ENCODE peak calls at places on chromosomes 7 and 10, in five cellular contexts. D is lung, Y is HFFc6, S is cardiac muscle cell, E is cardiac fibroblast. J is an unnamed sample.

GRCh38 chr10:25604591-25604990 is 329.4 kb upstream of the MYO3A start:
- DNase-seq in S (no peak), Y (no peak), D (no peak), E (no peak), J (no peak)

GRCh38 chr7:86643478-86644281 is at the start of gene GRM3:
- DNase-seq in S (peak), E (no peak), D (no peak), Y (no peak), J (peak)

GRCh38 chr10:48331436-48331835 is 25.0 kb downstream of the MAPK8 start:
- DNase-seq in D (no peak), S (no peak), Y (no peak), E (no peak), J (no peak)

GRCh38 chr7:31061185-31061584 is 9.1 kb downstream of the ADCYAP1R1 start:
- DNase-seq in D (no peak), E (no peak), Y (no peak), S (no peak), J (no peak)

GRCh38 chr7:25389489-25390106 is 161.3 kb upstream of the NPVF start:
- DNase-seq in E (peak), Y (no peak), S (peak), D (no peak), J (peak)

GRCh38 chr7:135128931-135129330 is 18.9 kb upstream of the TMEM140 start:
- DNase-seq in D (no peak), Y (no peak), E (no peak), S (no peak), J (no peak)

GRCh38 chr10:34599401-34599800 is 215.7 kb downstream of the PARD3 start:
- DNase-seq in Y (no peak), E (no peak), S (no peak), D (no peak), J (no peak)

GRCh38 chr7:45922810-45923209 is 1.7 kb upstream of the IGFBP3 start:
- DNase-seq in E (peak), D (no peak), S (peak), Y (no peak), J (no peak)

GRCh38 chr7:46494026-46494425 is 573.0 kb upstream of the IGFBP3 start:
- DNase-seq in E (peak), Y (peak), S (peak), D (no peak), J (peak)

GRCh38 chr7:150357277-150357676 is 11.3 kb upstream of the REPIN1 start:
- DNase-seq in S (no peak), D (no peak), E (no peak), Y (no peak), J (no peak)

GRCh38 chr7:29146082-29146706 is at the start of gene CPVL:
- DNase-seq in Y (no peak), S (no peak), E (no peak), D (peak), J (no peak)

GRCh38 chr7:82335927-82336326 is 107.7 kb downstream of the CACNA2D1 start:
- DNase-seq in E (no peak), Y (peak), S (peak), D (no peak), J (no peak)

GRCh38 chr10:96585726-96586418 is 940 bp downstream of the TM9SF3 start:
- DNase-seq in D (no peak), Y (no peak), S (peak), E (peak), J (no peak)

GRCh38 chr7:70071786-70072185 is 473.5 kb downstream of the AUTS2 start:
- DNase-seq in S (no peak), E (no peak), Y (no peak), D (no peak), J (no peak)

GRCh38 chr10:115945696-115946445 is 327.1 kb downstream of the GFRA1 start:
- DNase-seq in Y (no peak), D (no peak), E (peak), S (no peak), J (no peak)

GRCh38 chr7:127903913-127904705 is 127.1 kb downstream of the LRRC4 start:
- DNase-seq in E (no peak), Y (no peak), D (no peak), S (no peak), J (no peak)

GRCh38 chr7:121557034-121557892 is 161.2 kb upstream of the FAM3C start:
- DNase-seq in Y (no peak), E (no peak), D (no peak), S (no peak), J (peak)

GRCh38 chr7:147014596-147014995 is 898.0 kb downstream of the CNTNAP2 start:
- DNase-seq in Y (no peak), S (peak), E (peak), D (no peak), J (no peak)

GRCh38 chr7:132618271-132618955 is 42.1 kb upstream of the PLXNA4 start:
- DNase-seq in Y (no peak), E (no peak), D (no peak), S (peak), J (peak)

GRCh38 chr7:107694395-107694794 is 33.8 kb downstream of the SLC26A4 start:
- DNase-seq in S (peak), E (peak), D (no peak), Y (no peak), J (no peak)

GRCh38 chr10:133264455-133264854 is 12.2 kb downstream of the ADAM8 start:
- DNase-seq in D (no peak), S (no peak), Y (no peak), E (no peak), J (no peak)

GRCh38 chr7:30977896-30978564 is 14.3 kb downstream of the GHRHR start:
- DNase-seq in S (peak), Y (no peak), E (peak), D (no peak), J (no peak)

GRCh38 chr7:134991469-134992339 is 5.4 kb downstream of the AGBL3 start:
- DNase-seq in S (peak), D (no peak), E (no peak), Y (peak), J (no peak)

GRCh38 chr7:128788446-128789412 is 3.0 kb upstream of the CCDC136 start:
- DNase-seq in E (no peak), Y (no peak), D (no peak), S (no peak), J (no peak)

GRCh38 chr7:103914147-103914899 is 75.1 kb downstream of the RELN start:
- DNase-seq in E (no peak), D (no peak), S (no peak), Y (no peak), J (peak)

GRCh38 chr7:115748123-115748738 is 282.3 kb downstream of the TFEC start:
- DNase-seq in E (no peak), D (no peak), Y (peak), S (no peak), J (no peak)
- TF ChIP-seq CTCF in E (no peak), D (no peak), Y (peak), S (peak), J (peak)

GRCh38 chr7:157413881-157414701 is 77.3 kb downstream of the DNAJB6 start:
- DNase-seq in Y (no peak), S (no peak), E (no peak), D (no peak), J (no peak)
- TF ChIP-seq CTCF in Y (no peak), S (no peak), E (no peak), D (no peak), J (no peak)

GRCh38 chr7:151423226-151423625 is 13.4 kb upstream of the WDR86 start:
- DNase-seq in E (no peak), Y (no peak), S (no peak), D (no peak), J (no peak)
- TF ChIP-seq CTCF in E (no peak), Y (no peak), S (no peak), D (no peak), J (no peak)

GRCh38 chr7:80916770-80917681 is 1.8 kb downstream of the SEMA3C start:
- DNase-seq in E (peak), D (no peak), S (peak), Y (peak), J (peak)
- TF ChIP-seq CTCF in E (peak), D (no peak), S (peak), Y (peak), J (peak)

GRCh38 chr10:50653142-50653541 is 29.4 kb upstream of the SGMS1 start:
- DNase-seq in S (peak), Y (peak), E (peak), D (no peak), J (no peak)
- TF ChIP-seq CTCF in S (peak), Y (peak), E (peak), D (peak), J (peak)